ENCODE peak calls at places on chromosomes 11 and 22, in eight cellular contexts. S is HFFc6; U is cardiac muscle cell; C is tibial nerve; P is activated CD4-positive, alpha-beta T cell treated with anti-CD3 and anti-CD28 coated beads, Interleukin-2, amount 10 ng/mL, durations not matched to agents 7 days and 5 days; D is activated T-cell treated with anti-CD3 and anti-CD28 coated beads, Interleukin-2, amount 50 U/mL, for 4 hours; N is HS-27A; E is mucosa of descending colon. B is an unnamed sample.
A peak's percentile ranks its signal among the peaks of the same experiment; 100 is the strongest.

GRCh38 chr11:126602349-126602940 is 247.0 kb downstream of the ST3GAL4 start:
- DNase-seq in S (no peak), U (no peak), C (no peak), P (no peak), D (no peak), N (no peak), E (no peak), B (no peak)

GRCh38 chr11:40295466-40295865 is 1164.0 kb downstream of the LRRC4C start:
- DNase-seq in S (no peak), U (no peak), C (no peak), P (no peak), D (no peak), N (no peak), E (no peak), B (no peak)

GRCh38 chr11:12802418-12803085 is 128.3 kb downstream of the TEAD1 start:
- DNase-seq in S (peak; percentile 87), U (peak; percentile 79), C (no peak), P (no peak), D (no peak), N (no peak), E (peak; percentile 82), B (no peak)

GRCh38 chr11:58576792-58577440 is 1.3 kb upstream of the LPXN start:
- DNase-seq in S (peak; percentile 38), U (peak; percentile 54), C (no peak), P (no peak), D (no peak), N (peak; percentile 42), E (no peak), B (no peak)

GRCh38 chr22:37820350-37820749 is 2.8 kb upstream of the GALR3 start:
- DNase-seq in S (no peak), U (no peak), C (no peak), P (no peak), D (no peak), N (no peak), E (no peak), B (no peak)

GRCh38 chr11:110296226-110297081 is at the start of gene RDX:
- DNase-seq in S (peak; percentile 69), U (peak; percentile 82), C (peak; percentile 38), P (peak; percentile 55), D (peak; percentile 38), N (peak; percentile 49), E (peak; percentile 72), B (peak; percentile 61)

GRCh38 chr22:39292561-39293074 is 26.8 kb downstream of the RPL3 start:
- DNase-seq in S (peak; percentile 88), U (peak; percentile 99), C (peak; percentile 90), P (no peak), D (no peak), N (peak; percentile 88), E (peak; percentile 84), B (no peak)

GRCh38 chr11:121473064-121473777 is 20.5 kb upstream of the SORL1-AS1 start:
- DNase-seq in S (peak; percentile 19), U (peak; percentile 58), C (no peak), P (no peak), D (no peak), N (no peak), E (no peak), B (no peak)

GRCh38 chr11:128716231-128716630 is 22.4 kb downstream of the FLI1 start:
- DNase-seq in S (no peak), U (no peak), C (no peak), P (peak; percentile 20), D (no peak), N (no peak), E (no peak), B (no peak)

B was measured in activated naive CD4-positive, alpha-beta T cell treated with anti-CD3 and anti-CD28 coated beads, Interleukin-2, amount 50 U/mL, for 16 hours.